ENCODE peak calls at places on chromosomes 5 and 9, in ten cellular contexts. M is cardiac muscle cell; S is CD4-positive, alpha-beta T cell; Q is heart right ventricle; W is K562; L is fibroblast of lung; C is cardiac fibroblast; F is psoas muscle; T is uterus; P is PC-3. Z is an unnamed sample.

GRCh38 chr5:78841767-78842166 is 143.3 kb downstream of the ARSB start:
- DNase-seq in M (no peak), S (no peak), Q (no peak), W (no peak), L (no peak), C (peak; percentile 23), F (no peak), T (no peak), P (no peak), Z (no peak)

GRCh38 chr9:135239100-135239768 is 151.8 kb downstream of the OLFM1 start:
- DNase-seq in M (no peak), S (no peak), Q (no peak), W (no peak), L (no peak), C (no peak), F (peak; percentile 30), T (no peak), P (no peak), Z (no peak)

GRCh38 chr5:74251106-74252032 is 389.2 kb downstream of the ENC1 start:
- DNase-seq in M (no peak), S (no peak), Q (peak; percentile 50), W (no peak), L (peak; percentile 86), C (peak; percentile 97), F (no peak), T (peak; percentile 90), P (peak; percentile 91), Z (no peak)

GRCh38 chr5:4893063-4893744 is 246.9 kb upstream of the ADAMTS16 start:
- DNase-seq in M (no peak), S (no peak), Q (no peak), W (no peak), L (no peak), C (no peak), F (no peak), T (no peak), P (no peak), Z (no peak)

GRCh38 chr5:53520813-53521212 is 39.6 kb upstream of the NDUFS4 start:
- DNase-seq in M (no peak), S (no peak), Q (no peak), W (no peak), L (no peak), C (no peak), F (no peak), T (no peak), P (no peak), Z (no peak)

GRCh38 chr9:100472725-100473261 is at the start of gene TMEFF1:
- DNase-seq in M (peak; percentile 80), S (peak; percentile 10), Q (no peak), W (peak; percentile 89), L (no peak), C (peak; percentile 26), F (peak; percentile 67), T (no peak), P (peak; percentile 18), Z (peak; percentile 89)

GRCh38 chr9:133742251-133742650 is 4.1 kb upstream of the SARDH start:
- DNase-seq in M (no peak), S (no peak), Q (no peak), W (no peak), L (no peak), C (no peak), F (no peak), T (no peak), P (no peak), Z (no peak)

GRCh38 chr5:5511904-5512416 is 89.5 kb downstream of the ICE1 start:
- DNase-seq in M (no peak), S (no peak), Q (no peak), W (no peak), L (no peak), C (no peak), F (no peak), T (no peak), P (no peak), Z (no peak)

GRCh38 chr5:55039843-55040242 is 15.8 kb downstream of the GZMK start:
- DNase-seq in M (no peak), S (no peak), Q (no peak), W (no peak), L (no peak), C (no peak), F (no peak), T (no peak), P (no peak), Z (no peak)

GRCh38 chr9:34552606-34552981 is 29.8 kb upstream of the ENHO start:
- DNase-seq in M (no peak), S (no peak), Q (no peak), W (peak; percentile 20), L (no peak), C (no peak), F (peak; percentile 35), T (no peak), P (no peak), Z (no peak)

GRCh38 chr5:1208743-1209551 is 7.6 kb downstream of the SLC6A19 start:
- DNase-seq in M (peak; percentile 52), S (no peak), Q (no peak), W (no peak), L (no peak), C (peak; percentile 30), F (peak; percentile 48), T (no peak), P (peak; percentile 25), Z (no peak)

GRCh38 chr9:78680196-78680595 is 383.3 kb downstream of the PSAT1 start:
- DNase-seq in M (no peak), S (no peak), Q (no peak), W (no peak), L (no peak), C (no peak), F (no peak), T (no peak), P (no peak), Z (no peak)

GRCh38 chr5:40410231-40410861 is 269.4 kb upstream of the PTGER4 start:
- DNase-seq in M (no peak), S (peak; percentile 48), Q (peak; percentile 32), W (no peak), L (peak; percentile 72), C (peak; percentile 65), F (no peak), T (no peak), P (peak; percentile 71), Z (no peak)

DNA sequence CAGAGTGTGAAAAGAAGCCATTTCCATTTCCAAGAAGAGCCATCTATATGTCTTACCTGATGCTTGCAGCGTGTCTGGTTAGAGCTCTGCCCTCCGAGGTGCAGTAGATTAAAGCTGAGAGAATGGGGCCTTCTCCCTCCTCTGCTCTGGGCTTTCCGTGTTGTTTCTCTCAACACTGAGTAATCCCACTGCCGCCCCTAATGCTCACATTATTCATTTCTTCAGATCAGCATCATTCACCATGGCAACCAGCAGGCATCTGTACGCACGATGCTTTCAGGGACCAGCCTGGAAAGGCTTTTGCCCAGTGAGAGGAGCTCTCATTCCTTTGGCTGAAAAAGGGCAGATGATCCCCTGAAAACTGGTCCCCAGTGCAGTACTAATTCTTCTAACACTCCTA is 79.6 kb downstream of the CYFIP2 start:
- DNase-seq in M (no peak), S (no peak), Q (no peak), W (no peak), L (no peak), C (no peak), F (no peak), T (no peak), P (no peak), Z (no peak)
- TF ChIP-seq CTCF in M (no peak), S (no peak), Q (no peak), W (no peak), L (no peak), C (no peak), F (no peak), T (no peak), P (no peak), Z (no peak)

DNA sequence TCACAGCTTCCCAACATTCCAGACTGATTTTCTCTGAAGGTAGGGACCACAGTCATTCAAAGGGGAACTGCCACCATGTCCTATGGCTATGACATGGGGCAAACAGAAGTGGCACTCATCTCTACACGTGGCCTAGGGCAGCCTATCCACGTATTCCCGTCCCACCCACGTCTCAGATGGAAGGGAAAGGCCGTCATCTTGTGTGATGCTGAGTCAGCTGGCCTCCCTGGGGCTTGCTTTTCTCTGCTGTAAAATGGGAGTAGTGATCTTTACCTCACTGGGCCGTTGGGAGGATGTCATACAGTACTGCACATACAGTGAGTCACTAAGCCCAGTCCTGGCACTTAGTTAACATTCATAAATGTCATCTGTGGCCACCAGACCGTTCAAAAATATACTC is 72.3 kb downstream of the RAPGEF1 start:
- DNase-seq in M (no peak), S (peak; percentile 44), Q (no peak), W (no peak), L (no peak), C (no peak), F (no peak), T (no peak), P (no peak), Z (no peak)
- TF ChIP-seq CTCF in M (no peak), S (no peak), Q (no peak), W (no peak), L (no peak), C (no peak), F (no peak), T (no peak), P (no peak), Z (no peak)

DNA sequence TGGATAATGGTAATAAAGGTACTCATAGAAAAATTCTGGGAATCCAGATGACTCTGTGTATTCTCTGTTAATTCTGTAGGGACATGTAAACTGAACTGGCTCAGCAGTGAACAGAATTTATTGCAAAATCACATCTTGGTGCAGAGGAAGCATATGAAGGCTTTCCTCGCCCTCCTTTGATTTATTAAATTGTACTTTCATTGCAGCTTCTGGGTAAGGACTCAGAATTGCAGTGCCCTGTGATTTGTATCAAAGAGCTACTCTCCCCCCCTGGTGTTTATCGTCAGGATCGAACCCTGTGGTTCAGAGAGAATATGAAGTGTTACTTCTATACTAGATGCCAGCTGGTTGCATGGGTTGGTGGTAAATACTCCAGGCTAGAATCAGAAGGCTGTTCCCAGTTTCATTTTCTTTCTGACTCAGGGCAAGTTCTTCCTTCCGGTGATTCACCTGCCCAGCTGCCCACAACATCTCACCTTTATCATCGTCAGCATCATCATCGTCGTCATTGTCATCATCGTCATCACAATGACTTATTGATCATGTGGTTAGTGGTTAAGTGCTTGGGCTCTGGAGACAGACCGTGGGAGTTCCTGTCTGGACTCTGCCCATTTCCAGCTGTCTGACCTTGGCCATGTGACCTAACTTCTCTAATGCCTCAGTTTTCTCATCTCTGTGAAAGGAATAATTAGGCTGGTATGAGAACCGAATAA is 238.8 kb downstream of the ARHGAP26 start:
- DNase-seq in M (no peak), S (peak; percentile 52), Q (peak; percentile 32), W (no peak), L (peak; percentile 92), C (peak; percentile 74), F (no peak), T (no peak), P (peak; percentile 95), Z (no peak)
- TF ChIP-seq CTCF in M (no peak), S (no peak), Q (no peak), W (no peak), L (no peak), C (peak; percentile 21), F (no peak), T (no peak), P (peak; percentile 52), Z (no peak)

DNA sequence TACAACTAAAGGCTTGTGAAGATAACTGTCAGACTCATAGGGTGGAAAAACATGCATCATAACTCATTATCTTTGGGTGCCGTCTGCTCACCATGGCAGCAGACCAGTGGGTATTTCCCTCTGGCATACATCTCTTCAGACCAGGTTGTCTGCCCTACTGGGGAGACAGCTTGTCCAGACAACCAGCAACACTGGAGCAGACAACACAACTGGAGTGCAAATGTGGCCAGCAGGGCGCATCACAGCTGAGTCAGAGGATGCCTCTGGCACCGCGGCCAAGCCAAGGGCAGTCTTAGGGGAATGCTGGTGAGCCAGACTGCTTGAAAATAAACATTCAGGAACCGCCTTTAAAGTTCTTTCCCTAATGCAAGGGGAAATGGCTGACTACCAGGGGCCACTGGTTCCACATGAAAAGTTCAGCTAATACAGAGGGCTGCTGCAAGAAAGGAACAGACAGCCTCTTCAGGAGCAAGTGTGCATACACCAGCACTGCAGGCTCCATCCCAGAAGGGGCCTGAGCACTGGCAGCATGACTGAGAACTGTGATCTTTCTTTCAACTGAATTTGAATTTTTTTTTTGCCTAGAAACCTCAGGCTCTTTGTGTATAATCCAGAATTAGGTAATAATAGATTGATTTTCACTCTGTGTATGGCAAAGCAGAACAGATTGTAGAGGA is 77.3 kb downstream of the MAMDC2 start:
- DNase-seq in M (no peak), S (no peak), Q (peak; percentile 27), W (no peak), L (peak; percentile 88), C (peak; percentile 89), F (peak; percentile 87), T (peak; percentile 56), P (peak; percentile 83), Z (no peak)
- TF ChIP-seq CTCF in M (peak; percentile 43), S (no peak), Q (peak; percentile 27), W (no peak), L (peak; percentile 30), C (peak; percentile 31), F (peak; percentile 13), T (no peak), P (peak; percentile 42), Z (no peak)